ENCODE peak calls at places on chromosomes 5 and 9, in seven cellular contexts. E is iPS-NIHi11, C is NCI-H1092 treated with DMSO at 0.1 percent for 48 hours, X is epithelial cell of prostate, J is lung, U is left colon, B is dermis microvascular lymphatic vessel endothelial cell. A is an unnamed sample.

GRCh38 chr5:140245354-140245753 is 57.5 kb downstream of the PFDN1 start:
- DNase-seq in E (no peak), C (no peak), X (no peak), J (no peak), U (no peak), B (peak), A (no peak)

GRCh38 chr9:33239922-33240321 is at the start of gene SPINK4:
- DNase-seq in E (no peak), C (no peak), X (no peak), J (no peak), U (no peak), B (no peak), A (peak)

GRCh38 chr9:38036359-38037084 is 32.5 kb downstream of the SHB start:
- DNase-seq in E (no peak), C (no peak), X (no peak), J (no peak), U (no peak), B (no peak), A (no peak)

GRCh38 chr5:421901-422300 is 21.1 kb upstream of the EXOC3 start:
- DNase-seq in E (no peak), C (no peak), X (no peak), J (no peak), U (no peak), B (no peak), A (no peak)

GRCh38 chr5:9888517-9888916 is 258.4 kb upstream of the TAS2R1 start:
- DNase-seq in E (no peak), C (no peak), X (no peak), J (no peak), U (no peak), B (no peak), A (no peak)

GRCh38 chr9:110076894-110077725 is 130.8 kb downstream of the C9orf152 start:
- DNase-seq in E (no peak), C (no peak), X (no peak), J (no peak), U (no peak), B (peak), A (no peak)

GRCh38 chr9:126301985-126302603 is 24.5 kb upstream of the MVB12B start:
- DNase-seq in E (peak), C (peak), X (no peak), J (peak), U (no peak), B (peak), A (peak)

GRCh38 chr5:144191998-144192397 is 21.3 kb downstream of the KCTD16 start:
- DNase-seq in E (peak), C (no peak), X (peak), J (no peak), U (no peak), B (peak), A (peak)

GRCh38 chr9:4196376-4196775 is 103.5 kb downstream of the GLIS3 start:
- DNase-seq in E (no peak), C (no peak), X (no peak), J (no peak), U (no peak), B (no peak), A (no peak)